ENCODE peak calls at places on chromosomes 2 and 18, in five cellular contexts. One of them, this sample, is unnamed.

GRCh38 chr2:219440388-219441256 is 6.0 kb downstream of the SPEG start:
- DNase-seq in psoas muscle: no peak
- DNase-seq in H9: no peak
- DNase-seq in uterus: peak; percentile 15
- DNase-seq in A549: peak; percentile 14
- DNase-seq in this sample: no peak

GRCh38 chr2:53231908-53232307 is 535.7 kb upstream of the CHAC2 start:
- DNase-seq in psoas muscle: no peak
- DNase-seq in H9: no peak
- DNase-seq in uterus: no peak
- DNase-seq in A549: no peak
- DNase-seq in this sample: no peak

GRCh38 chr2:12928197-12928596 is 211.5 kb downstream of the TRIB2 start:
- DNase-seq in psoas muscle: no peak
- DNase-seq in H9: no peak
- DNase-seq in uterus: no peak
- DNase-seq in A549: no peak
- DNase-seq in this sample: no peak

GRCh38 chr2:46294185-46294836 is 2.9 kb upstream of the EPAS1 start:
- DNase-seq in psoas muscle: no peak
- DNase-seq in H9: peak; percentile 59
- DNase-seq in uterus: no peak
- DNase-seq in A549: peak; percentile 60
- DNase-seq in this sample: peak; percentile 51

GRCh38 chr2:181140414-181140813 is 160.0 kb downstream of the UBE2E3 start:
- DNase-seq in psoas muscle: no peak
- DNase-seq in H9: no peak
- DNase-seq in uterus: no peak
- DNase-seq in A549: no peak
- DNase-seq in this sample: no peak

GRCh38 chr18:8381801-8382459 is 227.3 kb upstream of the RAB12 start:
- DNase-seq in psoas muscle: no peak
- DNase-seq in H9: no peak
- DNase-seq in uterus: no peak
- DNase-seq in A549: no peak
- DNase-seq in this sample: no peak

GRCh38 chr2:225764346-225764745 is 364.8 kb downstream of the NYAP2 start:
- DNase-seq in psoas muscle: no peak
- DNase-seq in H9: no peak
- DNase-seq in uterus: no peak
- DNase-seq in A549: no peak
- DNase-seq in this sample: no peak

GRCh38 chr2:168596881-168597280 is 140.8 kb downstream of the CERS6 start:
- DNase-seq in psoas muscle: no peak
- DNase-seq in H9: no peak
- DNase-seq in uterus: no peak
- DNase-seq in A549: no peak
- DNase-seq in this sample: no peak

GRCh38 chr2:451495-451894 is 163.6 kb upstream of the ALKAL2 start:
- DNase-seq in psoas muscle: no peak
- DNase-seq in H9: peak; percentile 26
- DNase-seq in uterus: no peak
- DNase-seq in A549: no peak
- DNase-seq in this sample: no peak

GRCh38 chr2:134912406-134912805 is 6.2 kb upstream of the CCNT2 start:
- DNase-seq in psoas muscle: no peak
- DNase-seq in H9: no peak
- DNase-seq in uterus: no peak
- DNase-seq in A549: no peak
- DNase-seq in this sample: no peak

GRCh38 chr2:157238296-157238695 is 19.2 kb upstream of the GALNT5 start:
- DNase-seq in psoas muscle: no peak
- DNase-seq in H9: no peak
- DNase-seq in uterus: no peak
- DNase-seq in A549: no peak
- DNase-seq in this sample: no peak

GRCh38 chr18:26034850-26035497 is 55.4 kb downstream of the SS18 start:
- DNase-seq in psoas muscle: no peak
- DNase-seq in H9: no peak
- DNase-seq in uterus: no peak
- DNase-seq in A549: no peak
- DNase-seq in this sample: no peak

GRCh38 chr2:217075225-217075802 is 215.4 kb upstream of the TNP1 start:
- DNase-seq in psoas muscle: peak; percentile 37
- DNase-seq in H9: no peak
- DNase-seq in uterus: peak; percentile 45
- DNase-seq in A549: no peak
- DNase-seq in this sample: no peak

GRCh38 chr2:217079165-217079564 is 219.3 kb upstream of the TNP1 start:
- DNase-seq in psoas muscle: no peak
- DNase-seq in H9: no peak
- DNase-seq in uterus: no peak
- DNase-seq in A549: no peak
- DNase-seq in this sample: no peak

GRCh38 chr2:217077841-217078407 is 218.1 kb upstream of the TNP1 start:
- DNase-seq in psoas muscle: no peak
- DNase-seq in H9: no peak
- DNase-seq in uterus: no peak
- DNase-seq in A549: no peak
- DNase-seq in this sample: no peak

GRCh38 chr2:217074576-217075224 is 214.8 kb upstream of the TNP1 start:
- DNase-seq in psoas muscle: no peak
- DNase-seq in H9: no peak
- DNase-seq in uterus: no peak
- DNase-seq in A549: no peak
- DNase-seq in this sample: no peak

DNA sequence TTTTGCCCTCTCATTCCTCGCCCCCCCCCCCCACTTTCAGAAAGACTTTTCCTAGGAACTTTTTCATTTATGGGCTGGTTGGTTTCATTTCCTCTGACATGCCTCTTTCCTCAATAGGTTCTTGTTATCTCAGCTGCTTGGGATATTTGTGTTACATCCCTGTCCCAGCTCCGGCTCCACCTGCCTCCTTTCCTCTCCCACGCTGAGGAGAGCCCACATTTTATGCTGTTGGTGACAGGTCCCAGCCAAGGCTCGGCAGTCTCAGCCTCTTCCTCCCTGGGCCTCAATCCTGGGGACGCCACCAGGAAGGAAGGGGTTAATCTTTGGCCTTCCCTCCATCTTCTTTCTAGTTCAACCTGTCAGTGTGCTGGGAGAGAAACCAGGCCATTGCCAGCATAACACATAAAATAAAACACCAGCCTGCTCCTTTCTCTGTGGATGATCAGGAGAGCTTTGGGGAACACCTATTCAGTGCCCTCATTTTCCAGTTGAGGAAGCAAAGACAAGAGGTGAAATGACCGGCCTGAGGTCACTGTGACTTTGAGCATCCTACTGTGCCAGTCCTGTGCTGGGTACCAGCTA is 216.9 kb upstream of the TNP1 start:
- DNase-seq in psoas muscle: no peak
- DNase-seq in H9: no peak
- DNase-seq in uterus: no peak
- DNase-seq in A549: no peak
- DNase-seq in this sample: no peak
- H3K27ac ChIP-seq in psoas muscle: no peak overlapping the region
- H3K27ac ChIP-seq in H9: no peak overlapping the region
- H3K27ac ChIP-seq in uterus: no peak overlapping the region
- H3K27ac ChIP-seq in A549: no peak overlapping the region
- H3K27ac ChIP-seq in this sample: no peak overlapping the region

GRCh38 chr2:20537423-20538307 is 90.8 kb downstream of the RHOB start:
- DNase-seq in psoas muscle: no peak
- DNase-seq in H9: peak; percentile 52
- DNase-seq in uterus: no peak
- DNase-seq in A549: no peak
- DNase-seq in this sample: peak; percentile 34
- H3K27ac ChIP-seq in psoas muscle: peak overlapping the region; percentile 96
- H3K27ac ChIP-seq in H9: no peak overlapping the region
- H3K27ac ChIP-seq in uterus: no peak overlapping the region
- H3K27ac ChIP-seq in A549: peak overlapping the region; percentile 72
- H3K27ac ChIP-seq in this sample: no peak overlapping the region

GRCh38 chr18:55265916-55266488 is 306.7 kb upstream of the CCDC68 start:
- DNase-seq in psoas muscle: no peak
- DNase-seq in H9: no peak
- DNase-seq in uterus: no peak
- DNase-seq in A549: no peak
- DNase-seq in this sample: no peak

GRCh38 chr18:55268629-55269275 is 309.5 kb upstream of the CCDC68 start:
- DNase-seq in psoas muscle: no peak
- DNase-seq in H9: no peak
- DNase-seq in uterus: no peak
- DNase-seq in A549: no peak
- DNase-seq in this sample: no peak

GRCh38 chr18:55269632-55270031 is 310.4 kb upstream of the CCDC68 start:
- DNase-seq in psoas muscle: no peak
- DNase-seq in H9: no peak
- DNase-seq in uterus: no peak
- DNase-seq in A549: no peak
- DNase-seq in this sample: no peak

GRCh38 chr18:55266981-55267380 is 307.7 kb upstream of the CCDC68 start:
- DNase-seq in psoas muscle: no peak
- DNase-seq in H9: no peak
- DNase-seq in uterus: no peak
- DNase-seq in A549: no peak
- DNase-seq in this sample: no peak

GRCh38 chr18:55268146-55268545 is 308.9 kb upstream of the CCDC68 start:
- DNase-seq in psoas muscle: no peak
- DNase-seq in H9: no peak
- DNase-seq in uterus: no peak
- DNase-seq in A549: no peak
- DNase-seq in this sample: no peak
- H3K27ac ChIP-seq in psoas muscle: peak overlapping the region; percentile 33
- H3K27ac ChIP-seq in H9: no peak overlapping the region
- H3K27ac ChIP-seq in uterus: no peak overlapping the region
- H3K27ac ChIP-seq in A549: no peak overlapping the region
- H3K27ac ChIP-seq in this sample: no peak overlapping the region

GRCh38 chr2:215529271-215529670 is 93.4 kb upstream of the FN1 start:
- DNase-seq in psoas muscle: no peak
- DNase-seq in H9: no peak
- DNase-seq in uterus: no peak
- DNase-seq in A549: peak; percentile 54
- DNase-seq in this sample: peak; percentile 63
- H3K27ac ChIP-seq in psoas muscle: no peak overlapping the region
- H3K27ac ChIP-seq in H9: no peak overlapping the region
- H3K27ac ChIP-seq in uterus: no peak overlapping the region
- H3K27ac ChIP-seq in A549: peak overlapping the region; percentile 50
- H3K27ac ChIP-seq in this sample: no peak overlapping the region

This sample was measured in PC-9.